ENCODE peak calls at places on chromosomes 3 and 15, in four cellular contexts. K, T, L and H are unnamed samples.

GRCh38 chr15:73884159-73884558 is 10.8 kb downstream of the TBC1D21 start:
- DNase-seq in K (no peak), T (no peak), L (no peak), H (no peak)

GRCh38 chr3:119611664-119612063 is 14.0 kb downstream of the PLA1A start:
- DNase-seq in L (no peak), K (no peak), T (no peak), H (no peak)

GRCh38 chr3:62597481-62597880 is 224.1 kb upstream of the FEZF2 start:
- DNase-seq in T (no peak), K (no peak), L (no peak), H (no peak)

GRCh38 chr15:34364041-34364440 is 3.0 kb downstream of the LPCAT4 start:
- DNase-seq in T (no peak), L (no peak), K (no peak), H (no peak)

GRCh38 chr3:81790117-81790516 is 28.7 kb upstream of the GBE1 start:
- DNase-seq in T (no peak), L (no peak), K (no peak), H (no peak)

GRCh38 chr15:90866161-90866715 is 2.1 kb upstream of the FURIN start:
- DNase-seq in K (no peak), L (no peak), T (no peak), H (no peak)

GRCh38 chr3:39809181-39809994 is at the start of gene MYRIP:
- DNase-seq in K (no peak), L (peak), T (peak), H (peak)

GRCh38 chr15:93052090-93052892 is 36.7 kb downstream of the RGMA start:
- DNase-seq in T (no peak), K (no peak), L (no peak), H (peak)

GRCh38 chr3:17581421-17582080 is 160.9 kb downstream of the TBC1D5 start:
- DNase-seq in K (peak), L (no peak), T (no peak), H (no peak)

GRCh38 chr3:135991621-135992020 is 26.1 kb downstream of the PPP2R3A start:
- DNase-seq in K (no peak), T (no peak), L (no peak), H (no peak)

GRCh38 chr15:79957741-79958140 is 13.3 kb downstream of the BCL2A1 start:
- DNase-seq in T (no peak), L (no peak), K (no peak), H (no peak)

GRCh38 chr3:901953-902778 is 190.7 kb upstream of the CNTN6 start:
- DNase-seq in K (peak), L (no peak), T (no peak), H (no peak)

GRCh38 chr15:69035205-69035917 is 20.9 kb downstream of the NOX5 start:
- DNase-seq in T (peak), K (peak), L (no peak), H (peak)